ENCODE peak calls at places on chromosomes 5 and 9, in six cellular contexts. D is astrocyte of the spinal cord; Z is CD8-positive, alpha-beta T cell; I is lower leg skin; N is heart left ventricle; Q is LHCN-M2. M is an unnamed sample.

GRCh38 chr5:7347377-7347776 is 48.6 kb upstream of the ADCY2 start:
- DNase-seq in D (no peak), Z (no peak), I (no peak), N (no peak), Q (no peak), M (no peak)

GRCh38 chr9:134413890-134414731 is 87.9 kb downstream of the RXRA start:
- DNase-seq in D (peak), Z (no peak), I (no peak), N (peak), Q (peak), M (peak)

GRCh38 chr9:4934976-4935672 is 49.9 kb upstream of the JAK2 start:
- DNase-seq in D (peak), Z (no peak), I (no peak), N (no peak), Q (no peak), M (no peak)

GRCh38 chr5:71748360-71748759 is 29.3 kb downstream of the CARTPT start:
- DNase-seq in D (no peak), Z (no peak), I (peak), N (peak), Q (no peak), M (no peak)

GRCh38 chr5:139660916-139661814 is 13.0 kb downstream of the CXXC5 start:
- DNase-seq in D (peak), Z (peak), I (peak), N (peak), Q (peak), M (peak)

GRCh38 chr9:34555002-34555348 is 32.2 kb upstream of the ENHO start:
- DNase-seq in D (no peak), Z (no peak), I (no peak), N (no peak), Q (no peak), M (no peak)

GRCh38 chr9:93245437-93245970 is 61.6 kb downstream of the WNK2 start:
- DNase-seq in D (no peak), Z (no peak), I (no peak), N (no peak), Q (no peak), M (no peak)

GRCh38 chr5:142826741-142827492 is 56.7 kb downstream of the ARHGAP26 start:
- DNase-seq in D (peak), Z (peak), I (no peak), N (no peak), Q (peak), M (peak)

GRCh38 chr9:87140142-87140541 is 192.8 kb upstream of the GAS1 start:
- DNase-seq in D (no peak), Z (no peak), I (no peak), N (no peak), Q (no peak), M (no peak)

M was measured in ureter.